ENCODE peak calls at places on chromosomes 11 and 22, in four cellular contexts. One of them, this sample, is unnamed.

GRCh38 chr11:78244546-78245315 is 56.0 kb downstream of the USP35 start:
- DNase-seq in DMS79 treated with DMSO at 0.1 percent for 48 hours: no peak
- DNase-seq in A549: no peak
- DNase-seq in cerebellum: no peak
- DNase-seq in this sample: no peak

GRCh38 chr11:118306556-118306955 is 2.0 kb downstream of the CD3E start:
- DNase-seq in DMS79 treated with DMSO at 0.1 percent for 48 hours: no peak
- DNase-seq in A549: no peak
- DNase-seq in cerebellum: no peak
- DNase-seq in this sample: no peak

GRCh38 chr22:40452730-40453487 is 82.5 kb downstream of the SGSM3 start:
- DNase-seq in DMS79 treated with DMSO at 0.1 percent for 48 hours: peak; percentile 73
- DNase-seq in A549: no peak
- DNase-seq in cerebellum: peak; percentile 20
- DNase-seq in this sample: no peak

GRCh38 chr11:70668204-70669202 is 270.2 kb downstream of the CTTN start:
- DNase-seq in DMS79 treated with DMSO at 0.1 percent for 48 hours: no peak
- DNase-seq in A549: no peak
- DNase-seq in cerebellum: no peak
- DNase-seq in this sample: no peak

GRCh38 chr11:37988031-37988430 is 1390.0 kb upstream of the RAG2 start:
- DNase-seq in DMS79 treated with DMSO at 0.1 percent for 48 hours: no peak
- DNase-seq in A549: no peak
- DNase-seq in cerebellum: no peak
- DNase-seq in this sample: peak; percentile 7

GRCh38 chr11:107769189-107769588 is 57.3 kb upstream of the SLN start:
- DNase-seq in DMS79 treated with DMSO at 0.1 percent for 48 hours: no peak
- DNase-seq in A549: no peak
- DNase-seq in cerebellum: no peak
- DNase-seq in this sample: no peak

GRCh38 chr22:17914474-17914873 is 109.9 kb downstream of the MICAL3 start:
- DNase-seq in DMS79 treated with DMSO at 0.1 percent for 48 hours: no peak
- DNase-seq in A549: no peak
- DNase-seq in cerebellum: peak; percentile 73
- DNase-seq in this sample: peak; percentile 86

GRCh38 chr11:35539781-35540281 is 14.4 kb upstream of the PAMR1 start:
- DNase-seq in DMS79 treated with DMSO at 0.1 percent for 48 hours: no peak
- DNase-seq in A549: no peak
- DNase-seq in cerebellum: no peak
- DNase-seq in this sample: no peak

GRCh38 chr11:124762077-124762623 is at the start of gene ESAM:
- DNase-seq in DMS79 treated with DMSO at 0.1 percent for 48 hours: peak; percentile 44
- DNase-seq in A549: peak; percentile 31
- DNase-seq in cerebellum: no peak
- DNase-seq in this sample: no peak

GRCh38 chr22:44450503-44450902 is 47.5 kb downstream of the RTL6 start:
- DNase-seq in DMS79 treated with DMSO at 0.1 percent for 48 hours: no peak
- DNase-seq in A549: no peak
- DNase-seq in cerebellum: no peak
- DNase-seq in this sample: no peak

GRCh38 chr22:37371491-37371890 is 55.8 kb downstream of the ELFN2 start:
- DNase-seq in DMS79 treated with DMSO at 0.1 percent for 48 hours: no peak
- DNase-seq in A549: no peak
- DNase-seq in cerebellum: no peak
- DNase-seq in this sample: no peak

GRCh38 chr11:96159968-96160367 is 183.0 kb downstream of the MAML2 start:
- DNase-seq in DMS79 treated with DMSO at 0.1 percent for 48 hours: no peak
- DNase-seq in A549: no peak
- DNase-seq in cerebellum: no peak
- DNase-seq in this sample: no peak

GRCh38 chr11:46338988-46339666 is 8.1 kb upstream of the DGKZ start:
- DNase-seq in DMS79 treated with DMSO at 0.1 percent for 48 hours: peak; percentile 70
- DNase-seq in A549: no peak
- DNase-seq in cerebellum: no peak
- DNase-seq in this sample: peak; percentile 45

GRCh38 chr22:32806296-32806695 is 4.8 kb downstream of the TIMP3 start:
- DNase-seq in DMS79 treated with DMSO at 0.1 percent for 48 hours: no peak
- DNase-seq in A549: no peak
- DNase-seq in cerebellum: no peak
- DNase-seq in this sample: no peak

GRCh38 chr22:45284705-45285305 is at the start of gene UPK3A:
- DNase-seq in DMS79 treated with DMSO at 0.1 percent for 48 hours: peak; percentile 31
- DNase-seq in A549: peak; percentile 28
- DNase-seq in cerebellum: peak; percentile 85
- DNase-seq in this sample: peak; percentile 56

GRCh38 chr22:39244073-39244495 is 698 bp downstream of the PDGFB start:
- DNase-seq in DMS79 treated with DMSO at 0.1 percent for 48 hours: no peak
- DNase-seq in A549: no peak
- DNase-seq in cerebellum: peak; percentile 33
- DNase-seq in this sample: no peak

GRCh38 chr22:26904483-26904882 is 247.1 kb downstream of the MIAT start:
- DNase-seq in DMS79 treated with DMSO at 0.1 percent for 48 hours: no peak
- DNase-seq in A549: no peak
- DNase-seq in cerebellum: no peak
- DNase-seq in this sample: no peak

GRCh38 chr11:115505165-115505564 is 950 bp upstream of the CADM1 start:
- DNase-seq in DMS79 treated with DMSO at 0.1 percent for 48 hours: peak; percentile 70
- DNase-seq in A549: peak; percentile 7
- DNase-seq in cerebellum: peak; percentile 58
- DNase-seq in this sample: peak; percentile 59

GRCh38 chr11:71199226-71199815 is 53.1 kb downstream of the SHANK2 start:
- DNase-seq in DMS79 treated with DMSO at 0.1 percent for 48 hours: peak; percentile 21
- DNase-seq in A549: no peak
- DNase-seq in cerebellum: no peak
- DNase-seq in this sample: no peak

GRCh38 chr11:7538023-7538422 is 24.2 kb downstream of the PPFIBP2 start:
- DNase-seq in DMS79 treated with DMSO at 0.1 percent for 48 hours: no peak
- DNase-seq in A549: no peak
- DNase-seq in cerebellum: no peak
- DNase-seq in this sample: no peak

GRCh38 chr11:8988329-8989234 is 15.2 kb downstream of the NRIP3 start:
- DNase-seq in DMS79 treated with DMSO at 0.1 percent for 48 hours: no peak
- DNase-seq in A549: no peak
- DNase-seq in cerebellum: no peak
- DNase-seq in this sample: no peak

GRCh38 chr11:61106296-61106695 is 4.0 kb downstream of the CD5 start:
- DNase-seq in DMS79 treated with DMSO at 0.1 percent for 48 hours: no peak
- DNase-seq in A549: no peak
- DNase-seq in cerebellum: no peak
- DNase-seq in this sample: no peak

GRCh38 chr11:68838572-68838964 is 3.1 kb downstream of the CPT1A start:
- DNase-seq in DMS79 treated with DMSO at 0.1 percent for 48 hours: peak; percentile 36
- DNase-seq in A549: no peak
- DNase-seq in cerebellum: no peak
- DNase-seq in this sample: no peak

GRCh38 chr11:40129276-40129675 is 1330.2 kb downstream of the LRRC4C start:
- DNase-seq in DMS79 treated with DMSO at 0.1 percent for 48 hours: no peak
- DNase-seq in A549: no peak
- DNase-seq in cerebellum: no peak
- DNase-seq in this sample: peak; percentile 4

GRCh38 chr11:23143031-23143430 is 282.8 kb upstream of the CCDC179 start:
- DNase-seq in DMS79 treated with DMSO at 0.1 percent for 48 hours: peak; percentile 91
- DNase-seq in A549: no peak
- DNase-seq in cerebellum: no peak
- DNase-seq in this sample: no peak

GRCh38 chr11:75425422-75425821 is 7.6 kb downstream of the KLHL35 start:
- DNase-seq in DMS79 treated with DMSO at 0.1 percent for 48 hours: no peak
- DNase-seq in A549: peak; percentile 60
- DNase-seq in cerebellum: no peak
- DNase-seq in this sample: no peak

GRCh38 chr11:126547161-126547560 is 191.7 kb downstream of the ST3GAL4 start:
- DNase-seq in DMS79 treated with DMSO at 0.1 percent for 48 hours: no peak
- DNase-seq in A549: no peak
- DNase-seq in cerebellum: no peak
- DNase-seq in this sample: no peak

GRCh38 chr22:23237841-23238240 is 57.5 kb downstream of the BCR start:
- DNase-seq in DMS79 treated with DMSO at 0.1 percent for 48 hours: no peak
- DNase-seq in A549: no peak
- DNase-seq in cerebellum: no peak
- DNase-seq in this sample: no peak

GRCh38 chr11:81224396-81224795 is 1509.3 kb downstream of the FAM181B start:
- DNase-seq in DMS79 treated with DMSO at 0.1 percent for 48 hours: no peak
- DNase-seq in A549: no peak
- DNase-seq in cerebellum: no peak
- DNase-seq in this sample: no peak

GRCh38 chr22:19765477-19766234 is 5.1 kb downstream of the TBX1 start:
- DNase-seq in DMS79 treated with DMSO at 0.1 percent for 48 hours: no peak
- DNase-seq in A549: no peak
- DNase-seq in cerebellum: no peak
- DNase-seq in this sample: no peak

GRCh38 chr22:43481528-43482309 is 69.9 kb downstream of the MPPED1 start:
- DNase-seq in DMS79 treated with DMSO at 0.1 percent for 48 hours: no peak
- DNase-seq in A549: no peak
- DNase-seq in cerebellum: peak; percentile 13
- DNase-seq in this sample: peak; percentile 8